ENCODE peak calls at places on chromosomes 4 and X, in four cellular contexts. One of them, this sample, is unnamed.

GRCh38 chrX:153457136-153457825 is 11.4 kb upstream of the TREX2 start:
- DNase-seq in fibroblast of villous mesenchyme: no peak
- DNase-seq in M059J: no peak
- DNase-seq in A172: no peak
- DNase-seq in this sample: no peak

GRCh38 chrX:99172958-99173357 is 1237.1 kb downstream of the PCDH19 start:
- DNase-seq in fibroblast of villous mesenchyme: no peak
- DNase-seq in M059J: no peak
- DNase-seq in A172: no peak
- DNase-seq in this sample: no peak

GRCh38 chrX:103879339-103879738 is 47.3 kb upstream of the RAB9B start:
- DNase-seq in fibroblast of villous mesenchyme: no peak
- DNase-seq in M059J: peak; percentile 76
- DNase-seq in A172: peak; percentile 13
- DNase-seq in this sample: peak; percentile 15

GRCh38 chr4:95080969-95081368 is 323.2 kb downstream of the BMPR1B start:
- DNase-seq in fibroblast of villous mesenchyme: no peak
- DNase-seq in M059J: no peak
- DNase-seq in A172: no peak
- DNase-seq in this sample: no peak

GRCh38 chr4:82780398-82781231 is 18.0 kb downstream of the SCD5 start:
- DNase-seq in fibroblast of villous mesenchyme: peak; percentile 32
- DNase-seq in M059J: peak; percentile 63
- DNase-seq in A172: peak; percentile 55
- DNase-seq in this sample: no peak

GRCh38 chrX:133417364-133417763 is 2.1 kb upstream of the GPC4 start:
- DNase-seq in fibroblast of villous mesenchyme: no peak
- DNase-seq in M059J: no peak
- DNase-seq in A172: no peak
- DNase-seq in this sample: peak; percentile 14

GRCh38 chr4:5962416-5962815 is 55.8 kb downstream of the C4orf50 start:
- DNase-seq in fibroblast of villous mesenchyme: no peak
- DNase-seq in M059J: no peak
- DNase-seq in A172: no peak
- DNase-seq in this sample: no peak

GRCh38 chr4:188282620-188283232 is 143.5 kb downstream of the TRIML1 start:
- DNase-seq in fibroblast of villous mesenchyme: no peak
- DNase-seq in M059J: no peak
- DNase-seq in A172: no peak
- DNase-seq in this sample: no peak

GRCh38 chr4:150236626-150237025 is 158.4 kb downstream of the DCLK2 start:
- DNase-seq in fibroblast of villous mesenchyme: no peak
- DNase-seq in M059J: peak; percentile 61
- DNase-seq in A172: peak; percentile 81
- DNase-seq in this sample: no peak